ENCODE peak calls at places on chromosome 6, in five cellular contexts. L, J, S, Q and P are unnamed samples.

GRCh38 chr6:167470836-167471547 is 146.1 kb downstream of the TTLL2 start:
- DNase-seq in J (no peak), S (no peak), Q (no peak), L (no peak), P (no peak)

GRCh38 chr6:27532820-27533538 is 60.1 kb upstream of the ZNF184 start:
- DNase-seq in Q (no peak), L (no peak), J (no peak), S (no peak), P (peak; percentile 69)

GRCh38 chr6:134830945-134831344 is 119.0 kb downstream of the ALDH8A1 start:
- DNase-seq in L (no peak), J (no peak), Q (no peak), S (no peak), P (no peak)

GRCh38 chr6:53523511-53524454 is 21.1 kb downstream of the GCLC start:
- DNase-seq in L (no peak), J (no peak), Q (no peak), S (no peak), P (no peak)

GRCh38 chr6:127949251-127949650 is 48.4 kb upstream of the THEMIS start:
- DNase-seq in J (no peak), Q (no peak), L (no peak), S (no peak), P (no peak)

GRCh38 chr6:133396225-133396624 is 155.1 kb downstream of the EYA4 start:
- DNase-seq in S (no peak), J (peak; percentile 51), L (no peak), Q (no peak), P (peak; percentile 25)

GRCh38 chr6:70586114-70586513 is 19.4 kb downstream of the SDHAF4 start:
- DNase-seq in J (no peak), L (no peak), Q (no peak), S (no peak), P (no peak)

GRCh38 chr6:41159415-41160082 is 3.4 kb downstream of the TREM2 start:
- DNase-seq in Q (no peak), J (peak; percentile 31), L (no peak), S (no peak), P (no peak)

GRCh38 chr6:42417641-42418112 is 34.0 kb downstream of the TRERF1 start:
- DNase-seq in J (no peak), Q (no peak), L (no peak), S (no peak), P (no peak)

GRCh38 chr6:111972714-111973678 is 80.9 kb upstream of the CCN6 start:
- DNase-seq in J (peak; percentile 96), Q (peak; percentile 75), L (peak; percentile 31), S (no peak), P (peak; percentile 97)

GRCh38 chr6:128569737-128570438 is 49.5 kb upstream of the PTPRK start:
- DNase-seq in J (peak; percentile 77), L (no peak), Q (no peak), S (no peak), P (peak; percentile 69)

GRCh38 chr6:72748759-72749158 is 126.9 kb downstream of the KCNQ5 start:
- DNase-seq in L (no peak), Q (no peak), S (no peak), J (peak; percentile 77), P (peak; percentile 61)

GRCh38 chr6:122406187-122406586 is 6.7 kb downstream of the HSF2 start:
- DNase-seq in J (no peak), S (no peak), Q (no peak), L (no peak), P (no peak)

GRCh38 chr6:122408697-122409458 is 9.4 kb downstream of the HSF2 start:
- DNase-seq in L (no peak), J (no peak), S (no peak), Q (no peak), P (no peak)

GRCh38 chr6:122408240-122408639 is 8.8 kb downstream of the HSF2 start:
- DNase-seq in J (no peak), S (no peak), Q (no peak), L (no peak), P (no peak)

GRCh38 chr6:122407712-122408111 is 8.3 kb downstream of the HSF2 start:
- DNase-seq in L (no peak), J (no peak), S (no peak), Q (no peak), P (no peak)

DNA sequence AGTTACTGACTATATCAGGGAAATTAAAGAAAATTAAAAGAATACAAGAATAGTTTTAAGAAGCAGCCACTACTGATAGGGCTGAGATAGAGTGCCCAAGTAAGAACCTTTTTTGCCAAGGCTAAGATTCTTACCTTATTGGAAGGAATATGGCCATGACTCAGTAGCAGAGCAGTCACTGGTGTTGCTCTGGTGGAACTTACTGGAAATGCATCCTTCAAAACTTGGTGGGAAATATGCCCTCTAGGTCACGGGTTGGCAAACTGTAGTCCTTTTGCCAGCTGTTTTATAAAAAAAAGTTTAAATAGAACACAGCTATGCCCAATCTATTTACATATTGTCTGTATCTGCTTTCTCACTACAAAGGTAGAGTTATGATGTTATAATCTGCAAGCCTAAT is 6.0 kb downstream of the HSF2 start:
- DNase-seq in S (no peak), Q (no peak), L (no peak), J (no peak), P (no peak)
- TF ChIP-seq CTCF in S (no peak), Q (no peak), L (no peak), J (peak; percentile 23), P (peak; percentile 48)

GRCh38 chr6:130575971-130576370 is 210.2 kb downstream of the TMEM200A start:
- DNase-seq in L (no peak), Q (no peak), S (no peak), J (no peak), P (no peak)
- H3K27ac ChIP-seq in L (no peak overlapping the region), Q (no peak overlapping the region), S (no peak overlapping the region), J (no peak overlapping the region), P (no peak overlapping the region)

DNA sequence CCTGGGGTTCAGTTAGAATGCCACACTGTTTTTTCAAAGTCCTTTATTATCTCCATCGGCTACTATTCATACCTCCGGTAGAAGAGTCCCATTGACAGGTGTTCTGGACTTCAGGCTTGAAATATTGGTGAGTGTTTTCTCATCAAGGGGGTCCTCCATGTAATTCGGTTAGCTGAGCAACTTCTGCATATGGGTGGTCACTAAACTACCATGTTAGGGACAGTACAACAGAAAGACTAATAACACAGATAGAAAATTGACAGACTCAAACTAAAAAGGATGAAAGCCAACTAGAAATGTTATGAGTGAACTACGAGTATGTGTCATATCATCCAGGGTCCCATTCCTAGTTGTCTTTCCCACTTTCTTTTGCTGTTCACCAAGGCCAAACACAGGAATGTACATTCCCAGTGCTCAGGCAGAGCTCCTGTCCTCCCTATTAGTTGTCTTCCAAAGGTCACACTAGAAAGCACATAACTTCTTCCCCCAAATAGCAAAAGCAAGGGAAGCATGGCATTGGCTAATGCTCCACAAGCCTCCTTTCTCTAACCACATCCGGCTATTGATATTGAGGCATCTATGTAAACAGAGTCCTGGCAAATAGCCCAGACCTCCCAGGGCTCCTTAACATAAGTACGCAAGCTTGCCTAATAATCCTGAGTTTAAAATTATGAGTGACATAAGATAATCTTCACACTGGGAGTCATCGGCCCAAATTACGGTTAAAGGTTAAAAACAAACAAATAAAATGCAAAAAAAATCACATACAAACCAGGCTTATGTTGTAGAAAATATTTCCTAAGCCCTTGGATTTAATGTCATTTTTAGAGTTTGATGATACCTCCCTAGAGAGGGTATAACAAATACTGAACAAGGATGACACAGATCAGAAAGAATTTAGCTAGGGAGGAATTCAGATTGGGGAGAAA is 13.2 kb downstream of the CCN2 start:
- DNase-seq in S (no peak), Q (no peak), J (peak; percentile 93), L (no peak), P (peak; percentile 96)
- H3K4me3 ChIP-seq in S (no peak overlapping the region), Q (no peak overlapping the region), J (no peak overlapping the region), L (no peak overlapping the region), P (no peak overlapping the region)

GRCh38 chr6:85923013-85923430 is 280.3 kb upstream of the SYNCRIP start:
- DNase-seq in J (peak; percentile 49), L (no peak), Q (peak; percentile 49), S (no peak), P (peak; percentile 51)
- TF ChIP-seq CTCF in J (peak; percentile 62), L (peak; percentile 16), Q (peak; percentile 69), S (peak; percentile 57), P (peak; percentile 53)

GRCh38 chr6:23228439-23229024 is 659.2 kb downstream of the HDGFL1 start:
- DNase-seq in Q (no peak), J (no peak), L (no peak), S (no peak), P (peak; percentile 30)
- H3K27ac ChIP-seq in Q (no peak overlapping the region), J (no peak overlapping the region), L (no peak overlapping the region), S (no peak overlapping the region), P (no peak overlapping the region)

GRCh38 chr6:74073429-74073828 is 377.4 kb downstream of the CD109 start:
- DNase-seq in J (peak; percentile 60), Q (no peak), S (no peak), L (no peak), P (peak; percentile 73)
- H3K4me3 ChIP-seq in J (no peak overlapping the region), Q (no peak overlapping the region), S (no peak overlapping the region), L (no peak overlapping the region), P (no peak overlapping the region)

DNA sequence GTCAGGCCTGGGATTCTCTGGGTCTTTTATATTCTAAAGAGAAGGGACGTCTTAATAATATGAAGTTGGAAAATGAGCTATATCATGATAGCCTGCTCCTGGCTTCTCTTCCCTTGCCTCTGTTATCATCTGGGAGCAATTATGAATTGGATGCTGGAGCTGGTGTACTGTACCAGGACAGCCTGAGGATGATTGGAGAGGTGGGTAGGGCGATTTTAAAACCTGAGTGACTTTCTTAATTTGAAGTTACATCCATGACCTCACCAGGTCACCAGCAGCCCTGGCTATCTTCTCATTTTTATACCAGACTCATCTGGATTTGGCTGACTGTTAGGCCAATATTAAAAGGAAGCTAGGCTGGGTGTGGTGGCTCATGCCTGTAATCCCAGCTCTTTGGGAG is 317.6 kb downstream of the CLIC5 start:
- DNase-seq in S (no peak), L (no peak), J (no peak), Q (no peak), P (no peak)
- TF ChIP-seq CTCF in S (no peak), L (no peak), J (no peak), Q (no peak), P (no peak)

DNA sequence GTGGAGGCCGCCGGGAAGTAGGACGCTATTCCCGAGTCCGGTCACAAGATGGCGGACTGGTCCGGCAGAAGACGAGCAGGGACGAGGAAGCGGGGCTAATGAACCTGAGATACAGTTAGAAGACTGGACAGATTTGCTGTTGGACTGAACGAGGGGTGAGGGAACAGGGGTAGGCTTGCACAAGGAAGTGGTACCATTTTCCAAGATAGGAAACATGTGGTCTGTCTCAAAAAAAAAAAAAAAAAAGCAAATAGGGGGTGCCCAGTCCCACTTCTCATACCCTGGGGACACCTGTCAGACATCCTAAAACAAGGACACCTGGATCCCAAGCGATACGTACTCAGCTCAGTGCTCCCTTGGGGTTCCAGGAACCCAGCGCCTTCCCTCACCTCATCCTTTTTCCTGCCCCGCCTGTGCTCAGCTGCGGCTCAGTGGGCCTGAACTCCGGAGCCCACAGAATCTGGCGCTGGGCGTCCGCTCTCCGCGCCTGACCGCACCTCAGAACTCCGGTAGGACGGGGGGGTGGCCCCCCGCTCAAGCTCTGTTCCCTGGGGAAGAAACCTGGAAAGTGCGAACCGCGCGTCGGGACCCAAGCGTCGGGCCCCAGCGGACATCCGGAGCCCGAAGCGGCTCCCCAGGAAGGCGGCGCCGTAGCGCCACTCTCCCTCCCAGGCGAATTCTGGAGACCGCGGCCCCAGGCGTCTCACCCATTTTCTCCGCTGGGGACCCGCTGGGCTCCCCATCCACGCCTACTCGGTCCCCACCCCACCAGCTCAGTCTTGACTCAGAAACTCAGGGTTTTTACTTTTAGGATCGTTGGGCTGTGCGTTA is at the start of gene LY6G5C:
- DNase-seq in S (peak; percentile 87), J (peak; percentile 96), L (peak; percentile 83), Q (peak; percentile 87), P (peak; percentile 82)
- H3K27ac ChIP-seq in S (peak within 1 kb of the TSS; percentile 61), J (peak within 1 kb of the TSS; percentile 80), L (peak within 1 kb of the TSS; percentile 79), Q (peak within 1 kb of the TSS; percentile 71), P (peak within 1 kb of the TSS; percentile 30)